ENCODE peak calls at places on chromosomes 6 and 20, in six cellular contexts. E is GDM1, Z is fibroblast of pulmonary artery, A is AG04450, I is fibroblast of villous mesenchyme, C is HT-29. P is an unnamed sample.

GRCh38 chr6:117156701-117157100 is 108.7 kb upstream of the VGLL2 start:
- DNase-seq in E (no peak), Z (no peak), A (no peak), I (no peak), C (no peak), P (no peak)

GRCh38 chr6:14211596-14211961 is 94.0 kb downstream of the CD83 start:
- DNase-seq in E (no peak), Z (peak), A (no peak), I (peak), C (no peak), P (peak)

GRCh38 chr6:5706094-5707033 is 300.4 kb downstream of the NRN1 start:
- DNase-seq in E (no peak), Z (no peak), A (no peak), I (peak), C (no peak), P (no peak)

GRCh38 chr20:17650816-17651760 is 31.0 kb downstream of the RRBP1 start:
- DNase-seq in E (no peak), Z (peak), A (no peak), I (peak), C (no peak), P (peak)

GRCh38 chr20:22921595-22922421 is 113.3 kb upstream of the SSTR4 start:
- DNase-seq in E (peak), Z (peak), A (no peak), I (peak), C (peak), P (peak)

GRCh38 chr20:51593584-51593983 is 51.1 kb upstream of the NFATC2 start:
- DNase-seq in E (no peak), Z (no peak), A (no peak), I (no peak), C (no peak), P (no peak)

GRCh38 chr6:28922004-28922840 is 1.6 kb downstream of the TRIM27 start:
- DNase-seq in E (no peak), Z (peak), A (no peak), I (peak), C (peak), P (peak)

GRCh38 chr6:118177720-118178119 is 270.7 kb downstream of the SLC35F1 start:
- DNase-seq in E (no peak), Z (no peak), A (no peak), I (no peak), C (no peak), P (no peak)

GRCh38 chr6:12280458-12280857 is 9.7 kb upstream of the EDN1 start:
- DNase-seq in E (no peak), Z (no peak), A (no peak), I (peak), C (no peak), P (peak)

GRCh38 chr20:48682529-48683385 is 145.0 kb downstream of the PREX1 start:
- DNase-seq in E (no peak), Z (peak), A (peak), I (peak), C (peak), P (peak)

GRCh38 chr20:49656304-49656703 is 57.4 kb downstream of the B4GALT5 start:
- DNase-seq in E (no peak), Z (no peak), A (no peak), I (no peak), C (no peak), P (no peak)

GRCh38 chr6:139323511-139324445 is 32.0 kb upstream of the TXLNB start:
- DNase-seq in E (peak), Z (peak), A (peak), I (peak), C (no peak), P (peak)

GRCh38 chr20:40868568-40869223 is 159.9 kb upstream of the TOP1 start:
- DNase-seq in E (no peak), Z (peak), A (peak), I (peak), C (no peak), P (peak)

GRCh38 chr20:57482148-57482547 is 42.8 kb downstream of the CTCFL start:
- DNase-seq in E (no peak), Z (no peak), A (no peak), I (no peak), C (no peak), P (no peak)

GRCh38 chr6:16683524-16684194 is 77.6 kb downstream of the ATXN1 start:
- DNase-seq in E (no peak), Z (peak), A (no peak), I (peak), C (no peak), P (peak)

GRCh38 chr6:129331450-129332138 is 378.4 kb downstream of the ARHGAP18 start:
- DNase-seq in E (no peak), Z (peak), A (no peak), I (peak), C (no peak), P (peak)

GRCh38 chr6:34201455-34202098 is 35.1 kb upstream of the HMGA1 start:
- DNase-seq in E (no peak), Z (no peak), A (no peak), I (no peak), C (no peak), P (no peak)

GRCh38 chr20:52972190-52972937 is at the start of gene TSHZ2:
- DNase-seq in E (no peak), Z (peak), A (no peak), I (peak), C (peak), P (peak)

GRCh38 chr6:164109770-164110140 is 695.2 kb downstream of the QKI start:
- DNase-seq in E (no peak), Z (peak), A (no peak), I (no peak), C (peak), P (peak)

GRCh38 chr6:36703982-36704381 is 6.4 kb downstream of the RAB44 start:
- DNase-seq in E (no peak), Z (no peak), A (no peak), I (no peak), C (no peak), P (no peak)

GRCh38 chr6:154157082-154157481 is 118.0 kb downstream of the OPRM1 start:
- DNase-seq in E (no peak), Z (no peak), A (no peak), I (no peak), C (no peak), P (no peak)

GRCh38 chr6:158047120-158047518 is 65.5 kb downstream of the SYNJ2 start:
- DNase-seq in E (peak), Z (no peak), A (no peak), I (peak), C (no peak), P (peak)

GRCh38 chr20:49610701-49611538 is 43.0 kb upstream of the PTGIS start:
- DNase-seq in E (peak), Z (peak), A (no peak), I (peak), C (peak), P (peak)

GRCh38 chr20:15594296-15594695 is 979.0 kb downstream of the KIF16B start:
- DNase-seq in E (no peak), Z (no peak), A (no peak), I (no peak), C (peak), P (no peak)

GRCh38 chr20:50286609-50287008 is 96.0 kb downstream of the CEBPB start:
- DNase-seq in E (no peak), Z (peak), A (no peak), I (peak), C (no peak), P (peak)

GRCh38 chr6:149233056-149233715 is 84.3 kb upstream of the TAB2 start:
- DNase-seq in E (no peak), Z (peak), A (peak), I (peak), C (peak), P (peak)

GRCh38 chr20:3710027-3710426 is 2.4 kb downstream of the SIGLEC1 start:
- DNase-seq in E (no peak), Z (no peak), A (no peak), I (no peak), C (no peak), P (no peak)

GRCh38 chr6:138044458-138044857 is 62.8 kb downstream of the PERP start:
- DNase-seq in E (no peak), Z (no peak), A (no peak), I (no peak), C (no peak), P (no peak)

GRCh38 chr6:39005774-39006173 is 42.8 kb upstream of the GLP1R start:
- DNase-seq in E (no peak), Z (no peak), A (no peak), I (no peak), C (no peak), P (no peak)

GRCh38 chr6:152085533-152085932 is 278.1 kb downstream of the ESR1 start:
- DNase-seq in E (no peak), Z (no peak), A (no peak), I (peak), C (no peak), P (no peak)

GRCh38 chr6:136696238-136696637 is 96.0 kb downstream of the MAP3K5 start:
- DNase-seq in E (no peak), Z (peak), A (no peak), I (peak), C (no peak), P (peak)

GRCh38 chr6:163241668-163242067 is 172.8 kb upstream of the QKI start:
- DNase-seq in E (no peak), Z (no peak), A (no peak), I (no peak), C (no peak), P (no peak)